ENCODE peak calls at places on chromosome 21, in ten cellular contexts. Z is NCI-H2029; F is NCI-H1092 treated with DMSO at 0.1 percent for 48 hours; R is stimulated activated CD4-positive, alpha-beta T cell treated with anti-CD3 and anti-CD28 coated beads, Interleukin-15, amount 100 ng/mL, for 24 hours; H is GM04504; V is stimulated activated CD8-positive, alpha-beta memory T cell treated with anti-CD3 and anti-CD28 coated beads, Interleukin-2, amount 100 ng/mL, for 1 hour; A is HEK293T; G is bronchial epithelial cell; C is activated T-cell treated with anti-CD3 and anti-CD28 coated beads, Interleukin-2, amount 50 U/mL, for 4 hours; I is dorsolateral prefrontal cortex. E is an unnamed sample.

GRCh38 chr21:45590246-45590725 is 48.0 kb upstream of the SLC19A1 start:
- DNase-seq in Z (no peak), F (no peak), R (peak), H (no peak), V (peak), A (peak), G (no peak), C (peak), I (no peak), E (no peak)

GRCh38 chr21:25831300-25831699 is 96.5 kb downstream of the GABPA start:
- DNase-seq in Z (no peak), F (no peak), R (no peak), H (no peak), V (no peak), A (no peak), G (peak), C (no peak), I (no peak), E (no peak)

GRCh38 chr21:15224346-15225086 is 159.7 kb upstream of the NRIP1 start:
- DNase-seq in Z (no peak), F (no peak), R (no peak), H (peak), V (no peak), A (no peak), G (peak), C (no peak), I (no peak), E (no peak)

GRCh38 chr21:46452719-46453118 is 6.0 kb upstream of the DIP2A start:
- DNase-seq in Z (no peak), F (no peak), R (no peak), H (no peak), V (no peak), A (no peak), G (no peak), C (no peak), I (no peak), E (no peak)

GRCh38 chr21:31599563-31599962 is 59.9 kb upstream of the SOD1 start:
- DNase-seq in Z (no peak), F (no peak), R (no peak), H (no peak), V (no peak), A (no peak), G (no peak), C (no peak), I (no peak), E (no peak)

GRCh38 chr21:25092441-25093011 is 514.8 kb downstream of the MRPL39 start:
- DNase-seq in Z (no peak), F (no peak), R (no peak), H (no peak), V (no peak), A (no peak), G (no peak), C (no peak), I (no peak), E (no peak)

GRCh38 chr21:40052276-40052675 is 185.0 kb downstream of the PCP4 start:
- DNase-seq in Z (no peak), F (peak), R (no peak), H (no peak), V (no peak), A (no peak), G (no peak), C (no peak), I (no peak), E (no peak)

GRCh38 chr21:46269466-46269865 is 15.9 kb downstream of the MCM3AP start:
- DNase-seq in Z (no peak), F (no peak), R (no peak), H (no peak), V (no peak), A (no peak), G (peak), C (no peak), I (no peak), E (no peak)

GRCh38 chr21:46048926-46049889 is 48.7 kb upstream of the COL6A2 start:
- DNase-seq in Z (no peak), F (peak), R (no peak), H (peak), V (no peak), A (no peak), G (no peak), C (no peak), I (no peak), E (peak)

GRCh38 chr21:30189763-30190162 is 23.2 kb upstream of the CLDN17 start:
- DNase-seq in Z (peak), F (peak), R (no peak), H (no peak), V (no peak), A (no peak), G (no peak), C (no peak), I (no peak), E (no peak)

GRCh38 chr21:36059823-36060158 is 535 bp downstream of the SETD4 start:
- DNase-seq in Z (no peak), F (no peak), R (peak), H (no peak), V (no peak), A (peak), G (no peak), C (no peak), I (peak), E (no peak)

GRCh38 chr21:32309906-32310460 is 11.3 kb downstream of the MRAP start:
- DNase-seq in Z (no peak), F (no peak), R (no peak), H (no peak), V (no peak), A (no peak), G (no peak), C (no peak), I (no peak), E (no peak)

GRCh38 chr21:45504021-45504515 is 38.2 kb downstream of the SLC19A1 start:
- DNase-seq in Z (no peak), F (no peak), R (no peak), H (no peak), V (no peak), A (no peak), G (no peak), C (no peak), I (no peak), E (no peak)

GRCh38 chr21:38999148-38999547 is 184.1 kb downstream of the PSMG1 start:
- DNase-seq in Z (no peak), F (no peak), R (no peak), H (no peak), V (no peak), A (no peak), G (peak), C (no peak), I (no peak), E (no peak)

GRCh38 chr21:25639922-25640670 is 1.0 kb downstream of the JAM2 start:
- DNase-seq in Z (no peak), F (no peak), R (peak), H (no peak), V (no peak), A (peak), G (no peak), C (no peak), I (peak), E (peak)

GRCh38 chr21:39658066-39658465 is 45.3 kb downstream of the B3GALT5 start:
- DNase-seq in Z (no peak), F (no peak), R (no peak), H (no peak), V (no peak), A (no peak), G (no peak), C (no peak), I (no peak), E (no peak)

GRCh38 chr21:32257952-32258785 is 20.7 kb downstream of the MIS18A start:
- DNase-seq in Z (peak), F (peak), R (peak), H (peak), V (no peak), A (peak), G (peak), C (peak), I (peak), E (peak)

GRCh38 chr21:36073181-36073580 is 3.4 kb downstream of the CBR1 start:
- DNase-seq in Z (no peak), F (no peak), R (no peak), H (no peak), V (no peak), A (no peak), G (no peak), C (no peak), I (no peak), E (peak)

E was measured in Ammon's horn.